ENCODE peak calls at places on chromosomes 7 and 10, in four cellular contexts. One of them, this sample, is unnamed. For H3K9me3 and H3K4me1, the result is how much of the 10 kb centered on the place peaks cover.

GRCh38 chr10:4677296-4678021 is 148.5 kb upstream of the AKR1E2 start:
- DNase-seq in left lung: no peak
- DNase-seq in esophagus squamous epithelium: no peak
- DNase-seq in left ventricle myocardium inferior: no peak
- DNase-seq in this sample: no peak

GRCh38 chr10:102641398-102641797 is 2.9 kb upstream of the TRIM8 start:
- DNase-seq in left lung: no peak
- DNase-seq in esophagus squamous epithelium: no peak
- DNase-seq in left ventricle myocardium inferior: no peak
- DNase-seq in this sample: no peak

GRCh38 chr7:94252971-94253370 is 141.7 kb upstream of the COL1A2 start:
- DNase-seq in left lung: no peak
- DNase-seq in esophagus squamous epithelium: no peak
- DNase-seq in left ventricle myocardium inferior: no peak
- DNase-seq in this sample: no peak

GRCh38 chr10:63697956-63698814 is 177.0 kb downstream of the REEP3 start:
- DNase-seq in left lung: no peak
- DNase-seq in esophagus squamous epithelium: no peak
- DNase-seq in left ventricle myocardium inferior: no peak
- DNase-seq in this sample: no peak

GRCh38 chr7:28032738-28033380 is 147.7 kb downstream of the JAZF1 start:
- DNase-seq in left lung: no peak
- DNase-seq in esophagus squamous epithelium: no peak
- DNase-seq in left ventricle myocardium inferior: no peak
- DNase-seq in this sample: no peak

GRCh38 chr7:131769241-131769640 is 212.8 kb upstream of the PODXL start:
- DNase-seq in left lung: no peak
- DNase-seq in esophagus squamous epithelium: no peak
- DNase-seq in left ventricle myocardium inferior: no peak
- DNase-seq in this sample: no peak

GRCh38 chr10:34766811-34767516 is 48.1 kb downstream of the PARD3 start:
- DNase-seq in left lung: no peak
- DNase-seq in esophagus squamous epithelium: no peak
- DNase-seq in left ventricle myocardium inferior: no peak
- DNase-seq in this sample: no peak

GRCh38 chr7:139095194-139095659 is 14.3 kb downstream of the ZC3HAV1 start:
- DNase-seq in left lung: peak
- DNase-seq in esophagus squamous epithelium: peak
- DNase-seq in left ventricle myocardium inferior: no peak
- DNase-seq in this sample: no peak

GRCh38 chr7:9307131-9307530 is 873.7 kb downstream of the NXPH1 start:
- DNase-seq in left lung: no peak
- DNase-seq in esophagus squamous epithelium: no peak
- DNase-seq in left ventricle myocardium inferior: no peak
- DNase-seq in this sample: no peak

GRCh38 chr10:9709849-9710248 is 1307.8 kb upstream of the CELF2 start:
- DNase-seq in left lung: no peak
- DNase-seq in esophagus squamous epithelium: no peak
- DNase-seq in left ventricle myocardium inferior: no peak
- DNase-seq in this sample: no peak

GRCh38 chr7:155986497-155987160 is 174.4 kb upstream of the SHH start:
- DNase-seq in left lung: peak
- DNase-seq in esophagus squamous epithelium: no peak
- DNase-seq in left ventricle myocardium inferior: no peak
- DNase-seq in this sample: peak

GRCh38 chr10:61635946-61636345 is 26.8 kb upstream of the CABCOCO1 start:
- DNase-seq in left lung: no peak
- DNase-seq in esophagus squamous epithelium: no peak
- DNase-seq in left ventricle myocardium inferior: no peak
- DNase-seq in this sample: no peak

GRCh38 chr7:132280335-132280734 is 295.9 kb downstream of the PLXNA4 start:
- DNase-seq in left lung: no peak
- DNase-seq in esophagus squamous epithelium: no peak
- DNase-seq in left ventricle myocardium inferior: no peak
- DNase-seq in this sample: no peak

GRCh38 chr7:127892488-127893314 is 138.5 kb downstream of the LRRC4 start:
- DNase-seq in left lung: no peak
- DNase-seq in esophagus squamous epithelium: no peak
- DNase-seq in left ventricle myocardium inferior: no peak
- DNase-seq in this sample: no peak

GRCh38 chr10:43944742-43945730 is 296.4 kb upstream of the ZNF32 start:
- DNase-seq in left lung: no peak
- DNase-seq in esophagus squamous epithelium: no peak
- DNase-seq in left ventricle myocardium inferior: no peak
- DNase-seq in this sample: no peak

GRCh38 chr7:104469135-104469820 is 140.9 kb downstream of the LHFPL3 start:
- DNase-seq in left lung: no peak
- DNase-seq in esophagus squamous epithelium: no peak
- DNase-seq in left ventricle myocardium inferior: no peak
- DNase-seq in this sample: no peak

GRCh38 chr7:44963526-44964290 is 15.1 kb downstream of the MYO1G start:
- DNase-seq in left lung: peak
- DNase-seq in esophagus squamous epithelium: no peak
- DNase-seq in left ventricle myocardium inferior: no peak
- DNase-seq in this sample: peak

GRCh38 chr10:43392757-43393156 is 16.2 kb downstream of the HNRNPF start:
- DNase-seq in left lung: no peak
- DNase-seq in esophagus squamous epithelium: no peak
- DNase-seq in left ventricle myocardium inferior: no peak
- DNase-seq in this sample: no peak

GRCh38 chr7:28137471-28137870 is 43.1 kb downstream of the JAZF1 start:
- DNase-seq in left lung: no peak
- DNase-seq in esophagus squamous epithelium: no peak
- DNase-seq in left ventricle myocardium inferior: no peak
- DNase-seq in this sample: no peak

GRCh38 chr7:134946260-134946659 is 40.0 kb upstream of the AGBL3 start:
- DNase-seq in left lung: no peak
- DNase-seq in esophagus squamous epithelium: no peak
- DNase-seq in left ventricle myocardium inferior: no peak
- DNase-seq in this sample: no peak

GRCh38 chr7:77542399-77542798 is 5.3 kb downstream of the PTPN12 start:
- DNase-seq in left lung: no peak
- DNase-seq in esophagus squamous epithelium: no peak
- DNase-seq in left ventricle myocardium inferior: no peak
- DNase-seq in this sample: no peak

GRCh38 chr7:67765481-67765880 is 768.8 kb downstream of the TYW1 start:
- DNase-seq in left lung: no peak
- DNase-seq in esophagus squamous epithelium: no peak
- DNase-seq in left ventricle myocardium inferior: no peak
- DNase-seq in this sample: no peak

GRCh38 chr7:48755061-48755555 is 169.2 kb upstream of the CDC14C start:
- DNase-seq in left lung: no peak
- DNase-seq in esophagus squamous epithelium: no peak
- DNase-seq in left ventricle myocardium inferior: no peak
- DNase-seq in this sample: no peak

GRCh38 chr10:19588608-19589007 is 227.6 kb upstream of the PLXDC2 start:
- DNase-seq in left lung: no peak
- DNase-seq in esophagus squamous epithelium: no peak
- DNase-seq in left ventricle myocardium inferior: no peak
- DNase-seq in this sample: no peak

GRCh38 chr7:29871787-29872398 is 65.6 kb downstream of the WIPF3 start:
- DNase-seq in left lung: no peak
- DNase-seq in esophagus squamous epithelium: no peak
- DNase-seq in left ventricle myocardium inferior: no peak
- DNase-seq in this sample: no peak

GRCh38 chr7:128361463-128362441 is at the start of gene PRRT4:
- DNase-seq in left lung: peak
- DNase-seq in esophagus squamous epithelium: no peak
- DNase-seq in left ventricle myocardium inferior: peak
- DNase-seq in this sample: no peak

GRCh38 chr10:71294856-71295255 is 24.2 kb upstream of the SLC29A3 start:
- DNase-seq in left lung: peak
- DNase-seq in esophagus squamous epithelium: no peak
- DNase-seq in left ventricle myocardium inferior: no peak
- DNase-seq in this sample: no peak

GRCh38 chr7:30367561-30367960 is 83.2 kb downstream of the ZNRF2 start:
- DNase-seq in left lung: no peak
- DNase-seq in esophagus squamous epithelium: no peak
- DNase-seq in left ventricle myocardium inferior: no peak
- DNase-seq in this sample: no peak

GRCh38 chr10:36181421-36181820 is 539.3 kb upstream of the FZD8 start:
- DNase-seq in left lung: no peak
- DNase-seq in esophagus squamous epithelium: no peak
- DNase-seq in left ventricle myocardium inferior: no peak
- DNase-seq in this sample: no peak

GRCh38 chr10:13560597-13560996 is 26.2 kb upstream of the PRPF18 start:
- DNase-seq in left lung: no peak
- DNase-seq in esophagus squamous epithelium: no peak
- DNase-seq in left ventricle myocardium inferior: no peak
- DNase-seq in this sample: no peak

GRCh38 chr7:152884321-152884720 is 124.8 kb downstream of the ACTR3B start:
- DNase-seq in left lung: no peak
- DNase-seq in esophagus squamous epithelium: no peak
- DNase-seq in left ventricle myocardium inferior: no peak
- DNase-seq in this sample: no peak

GRCh38 chr7:155945670-155946325 is 133.5 kb upstream of the SHH start:
- DNase-seq in left lung: no peak
- DNase-seq in esophagus squamous epithelium: no peak
- DNase-seq in left ventricle myocardium inferior: no peak
- DNase-seq in this sample: no peak

GRCh38 chr10:108638225-108638624 is 1285.1 kb downstream of the XPNPEP1 start:
- DNase-seq in left lung: no peak
- DNase-seq in esophagus squamous epithelium: no peak
- DNase-seq in left ventricle myocardium inferior: no peak
- DNase-seq in this sample: no peak

GRCh38 chr7:129222064-129222463 is 2.8 kb upstream of the AHCYL2 start:
- DNase-seq in left lung: no peak
- DNase-seq in esophagus squamous epithelium: no peak
- DNase-seq in left ventricle myocardium inferior: no peak
- DNase-seq in this sample: no peak

GRCh38 chr7:130334274-130334673 is 10.3 kb upstream of the CPA5 start:
- DNase-seq in left lung: no peak
- DNase-seq in esophagus squamous epithelium: no peak
- DNase-seq in left ventricle myocardium inferior: no peak
- DNase-seq in this sample: no peak

GRCh38 chr10:90530526-90530925 is 327.3 kb downstream of the HTR7 start:
- DNase-seq in left lung: no peak
- DNase-seq in esophagus squamous epithelium: no peak
- DNase-seq in left ventricle myocardium inferior: no peak
- DNase-seq in this sample: no peak

GRCh38 chr7:64873517-64873916 is 29.6 kb upstream of the ZNF273 start:
- DNase-seq in left lung: no peak
- DNase-seq in esophagus squamous epithelium: no peak
- DNase-seq in left ventricle myocardium inferior: no peak
- DNase-seq in this sample: no peak

DNA sequence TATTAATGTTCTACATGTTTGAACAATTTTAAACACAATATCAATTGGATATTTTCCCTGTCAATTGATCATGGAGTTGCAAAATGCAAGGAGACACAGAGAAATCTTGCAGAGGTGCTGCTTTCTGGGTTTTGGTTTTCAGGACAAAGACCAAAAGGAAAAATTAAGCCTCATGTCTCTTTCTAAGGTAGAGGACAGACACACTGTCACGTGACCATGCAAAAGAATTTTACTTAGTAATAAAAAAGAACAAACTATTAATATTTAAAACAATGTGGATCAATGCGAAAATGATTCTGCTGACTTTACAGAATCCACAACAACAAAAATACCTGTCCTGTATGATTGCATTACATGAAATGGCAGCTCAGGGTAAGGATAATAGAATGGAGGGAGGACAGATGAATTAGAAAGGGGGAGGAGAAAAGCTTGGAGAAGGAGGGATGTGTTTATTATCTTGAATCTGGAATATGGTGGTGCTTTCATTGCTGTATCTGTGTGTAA is 493.7 kb upstream of the NUPR2 start:
- DNase-seq in left lung: no peak
- DNase-seq in esophagus squamous epithelium: no peak
- DNase-seq in left ventricle myocardium inferior: no peak
- DNase-seq in this sample: no peak
- H3K9me3 ChIP-seq in left lung: half or more
- H3K9me3 ChIP-seq in esophagus squamous epithelium: under half
- H3K9me3 ChIP-seq in left ventricle myocardium inferior: under half
- H3K9me3 ChIP-seq in this sample: under half

DNA sequence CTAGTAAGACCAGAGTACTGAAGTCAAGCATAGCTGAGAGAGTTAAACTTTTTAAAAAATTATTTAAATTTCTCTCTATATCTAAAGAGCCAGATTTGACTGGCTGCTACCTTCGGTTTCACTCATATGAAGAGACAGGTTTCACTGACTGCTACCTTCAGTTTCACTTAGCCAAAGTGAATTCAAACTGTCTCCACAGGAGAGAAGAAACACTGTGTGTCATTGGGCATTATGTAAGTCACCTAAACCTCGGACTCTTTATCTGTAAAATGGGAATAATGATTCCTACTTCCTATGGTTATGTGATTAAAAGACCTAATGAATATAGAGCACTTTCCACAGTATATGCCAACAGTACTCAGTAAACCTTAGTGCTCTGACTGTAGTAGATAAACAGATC is 41.6 kb upstream of the MET start:
- DNase-seq in left lung: no peak
- DNase-seq in esophagus squamous epithelium: no peak
- DNase-seq in left ventricle myocardium inferior: no peak
- DNase-seq in this sample: no peak
- H3K4me1 ChIP-seq in left lung: under half
- H3K4me1 ChIP-seq in esophagus squamous epithelium: under half
- H3K4me1 ChIP-seq in left ventricle myocardium inferior: under half
- H3K4me1 ChIP-seq in this sample: half or more

GRCh38 chr7:35784332-35784731 is 16.5 kb upstream of the SEPTIN7 start:
- DNase-seq in left lung: no peak
- DNase-seq in esophagus squamous epithelium: no peak
- DNase-seq in left ventricle myocardium inferior: no peak
- DNase-seq in this sample: no peak

GRCh38 chr7:35785250-35785649 is 15.6 kb upstream of the SEPTIN7 start:
- DNase-seq in left lung: no peak
- DNase-seq in esophagus squamous epithelium: no peak
- DNase-seq in left ventricle myocardium inferior: no peak
- DNase-seq in this sample: no peak

GRCh38 chr7:35780070-35780469 is 20.8 kb upstream of the SEPTIN7 start:
- DNase-seq in left lung: no peak
- DNase-seq in esophagus squamous epithelium: no peak
- DNase-seq in left ventricle myocardium inferior: no peak
- DNase-seq in this sample: no peak

GRCh38 chr7:35781767-35782515 is 18.9 kb upstream of the SEPTIN7 start:
- DNase-seq in left lung: no peak
- DNase-seq in esophagus squamous epithelium: no peak
- DNase-seq in left ventricle myocardium inferior: no peak
- DNase-seq in this sample: no peak

GRCh38 chr7:35781200-35781701 is 19.6 kb upstream of the SEPTIN7 start:
- DNase-seq in left lung: no peak
- DNase-seq in esophagus squamous epithelium: no peak
- DNase-seq in left ventricle myocardium inferior: no peak
- DNase-seq in this sample: no peak
- H3K4me3 ChIP-seq in left lung: no peak
- H3K4me3 ChIP-seq in esophagus squamous epithelium: no peak
- H3K4me3 ChIP-seq in left ventricle myocardium inferior: no peak
- H3K4me3 ChIP-seq in this sample: no peak

DNA sequence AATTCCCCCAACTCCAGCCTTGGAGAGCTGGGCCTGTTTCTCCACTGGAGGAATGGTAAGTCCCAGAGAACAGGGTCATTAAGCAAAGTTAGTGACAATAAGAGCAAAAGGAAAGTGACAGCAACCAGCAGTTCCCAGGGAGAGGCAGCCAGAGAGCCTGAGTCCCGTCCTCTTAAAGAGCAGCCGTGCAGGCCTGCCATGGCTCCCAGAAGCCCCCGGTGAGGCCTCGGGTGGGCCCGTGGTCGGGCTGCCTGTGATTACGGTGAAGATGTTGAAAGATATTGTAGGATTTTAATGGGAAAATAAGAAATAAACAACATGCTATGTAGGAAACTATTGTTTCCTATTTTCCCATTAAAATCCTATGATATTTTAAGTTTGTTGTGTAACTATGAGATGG is 488.0 kb upstream of the MKI67 start:
- DNase-seq in left lung: no peak
- DNase-seq in esophagus squamous epithelium: no peak
- DNase-seq in left ventricle myocardium inferior: no peak
- DNase-seq in this sample: no peak
- H3K9me3 ChIP-seq in left lung: under half
- H3K9me3 ChIP-seq in esophagus squamous epithelium: under half
- H3K9me3 ChIP-seq in left ventricle myocardium inferior: under half
- H3K9me3 ChIP-seq in this sample: under half